ENCODE peak calls at places on chromosomes 12 and 14, in nine cellular contexts. L, Z, O, P, F, M, V, G and T are unnamed samples.

GRCh38 chr12:92136021-92136735 is 9.5 kb downstream of the BTG1 start:
- DNase-seq in L (no peak), Z (no peak), O (no peak), P (no peak), F (no peak), M (peak; percentile 13), V (no peak), G (no peak), T (no peak)

GRCh38 chr12:70843363-70843762 is 77.2 kb downstream of the PTPRR start:
- DNase-seq in L (no peak), Z (no peak), O (no peak), P (no peak), F (no peak), M (no peak), V (no peak), G (no peak), T (no peak)

GRCh38 chr12:6961278-6961694 is 9.2 kb downstream of the PHB2 start:
- DNase-seq in L (peak; percentile 95), Z (peak; percentile 93), O (peak; percentile 76), P (peak; percentile 94), F (peak; percentile 87), M (no peak), V (peak; percentile 92), G (peak; percentile 92), T (peak; percentile 51)

GRCh38 chr12:43728117-43728516 is 30.5 kb downstream of the PUS7L start:
- DNase-seq in L (no peak), Z (no peak), O (no peak), P (no peak), F (no peak), M (no peak), V (no peak), G (no peak), T (no peak)

GRCh38 chr12:101891462-101891971 is 14.1 kb downstream of the DRAM1 start:
- DNase-seq in L (no peak), Z (no peak), O (peak; percentile 71), P (no peak), F (no peak), M (peak; percentile 24), V (no peak), G (no peak), T (peak; percentile 21)

GRCh38 chr14:53306267-53306721 is 153.2 kb upstream of the DDHD1 start:
- DNase-seq in L (no peak), Z (peak; percentile 20), O (peak; percentile 34), P (peak; percentile 90), F (no peak), M (peak; percentile 41), V (no peak), G (no peak), T (peak; percentile 74)

GRCh38 chr12:64825143-64826011 is 930 bp downstream of the TBC1D30 start:
- DNase-seq in L (no peak), Z (no peak), O (peak; percentile 25), P (peak; percentile 77), F (no peak), M (no peak), V (no peak), G (no peak), T (no peak)

GRCh38 chr12:39935275-39935674 is 170.6 kb downstream of the SLC2A13 start:
- DNase-seq in L (no peak), Z (no peak), O (no peak), P (no peak), F (no peak), M (no peak), V (no peak), G (no peak), T (no peak)

GRCh38 chr12:65640489-65640901 is 183.8 kb upstream of the HMGA2 start:
- DNase-seq in L (no peak), Z (no peak), O (no peak), P (peak; percentile 48), F (no peak), M (no peak), V (no peak), G (no peak), T (no peak)

GRCh38 chr12:15206831-15207394 is 14.3 kb downstream of the RERG start:
- DNase-seq in L (no peak), Z (no peak), O (no peak), P (no peak), F (no peak), M (no peak), V (no peak), G (no peak), T (no peak)

GRCh38 chr12:93894391-93895095 is 217.4 kb downstream of the CRADD start:
- DNase-seq in L (no peak), Z (no peak), O (no peak), P (peak; percentile 88), F (peak; percentile 58), M (no peak), V (no peak), G (no peak), T (peak; percentile 70)

GRCh38 chr14:50943261-50943942 is 881 bp downstream of the PYGL start:
- DNase-seq in L (no peak), Z (no peak), O (peak; percentile 32), P (no peak), F (peak; percentile 53), M (peak; percentile 27), V (no peak), G (no peak), T (peak; percentile 43)

GRCh38 chr14:57073986-57074385 is 194.7 kb downstream of the EXOC5 start:
- DNase-seq in L (no peak), Z (no peak), O (no peak), P (no peak), F (no peak), M (no peak), V (no peak), G (no peak), T (no peak)

GRCh38 chr12:4432878-4433820 is 12.5 kb downstream of the FGF6 start:
- DNase-seq in L (no peak), Z (no peak), O (no peak), P (no peak), F (no peak), M (no peak), V (no peak), G (no peak), T (no peak)

GRCh38 chr12:112183141-112183581 is 57.8 kb downstream of the TRAFD1 start:
- DNase-seq in L (no peak), Z (no peak), O (no peak), P (peak; percentile 68), F (no peak), M (no peak), V (no peak), G (no peak), T (no peak)

GRCh38 chr14:61358812-61359211 is 37.4 kb downstream of the PRKCH start:
- DNase-seq in L (no peak), Z (no peak), O (no peak), P (no peak), F (no peak), M (no peak), V (no peak), G (no peak), T (no peak)

GRCh38 chr12:105978686-105979085 is 160.1 kb downstream of the NUAK1 start:
- DNase-seq in L (no peak), Z (no peak), O (no peak), P (no peak), F (no peak), M (no peak), V (no peak), G (no peak), T (no peak)